ENCODE peak calls at places on chromosomes 13 and 19, in seven cellular contexts. One of them, this sample, is unnamed.

GRCh38 chr19:46404039-46404883 is 9.1 kb downstream of the CCDC8 start:
- DNase-seq in thoracic aorta: no peak
- DNase-seq in breast epithelium: peak; percentile 54
- DNase-seq in AG04450: no peak
- DNase-seq in cardiac muscle cell: peak; percentile 76
- DNase-seq in testis: peak; percentile 87
- DNase-seq in psoas muscle: peak; percentile 53
- DNase-seq in this sample: peak; percentile 59

GRCh38 chr19:10603084-10603872 is 16.2 kb upstream of the AP1M2 start:
- DNase-seq in thoracic aorta: no peak
- DNase-seq in breast epithelium: peak; percentile 58
- DNase-seq in AG04450: no peak
- DNase-seq in cardiac muscle cell: peak; percentile 29
- DNase-seq in testis: no peak
- DNase-seq in psoas muscle: peak; percentile 47
- DNase-seq in this sample: peak; percentile 55

GRCh38 chr13:98216135-98216565 is 39.1 kb upstream of the RNF113B start:
- DNase-seq in thoracic aorta: no peak
- DNase-seq in breast epithelium: no peak
- DNase-seq in AG04450: peak; percentile 68
- DNase-seq in cardiac muscle cell: peak; percentile 24
- DNase-seq in testis: peak; percentile 30
- DNase-seq in psoas muscle: peak; percentile 50
- DNase-seq in this sample: peak; percentile 32

GRCh38 chr13:50576156-50576555 is 267.3 kb downstream of the DLEU7 start:
- DNase-seq in thoracic aorta: no peak
- DNase-seq in breast epithelium: no peak
- DNase-seq in AG04450: no peak
- DNase-seq in cardiac muscle cell: no peak
- DNase-seq in testis: no peak
- DNase-seq in psoas muscle: no peak
- DNase-seq in this sample: no peak

GRCh38 chr19:12782174-12782423 is 6.7 kb upstream of the HOOK2 start:
- DNase-seq in thoracic aorta: no peak
- DNase-seq in breast epithelium: no peak
- DNase-seq in AG04450: no peak
- DNase-seq in cardiac muscle cell: no peak
- DNase-seq in testis: no peak
- DNase-seq in psoas muscle: no peak
- DNase-seq in this sample: peak; percentile 68

GRCh38 chr13:95155504-95155903 is 145.7 kb downstream of the ABCC4 start:
- DNase-seq in thoracic aorta: no peak
- DNase-seq in breast epithelium: no peak
- DNase-seq in AG04450: no peak
- DNase-seq in cardiac muscle cell: no peak
- DNase-seq in testis: no peak
- DNase-seq in psoas muscle: no peak
- DNase-seq in this sample: no peak

GRCh38 chr13:24097064-24097463 is 63.5 kb upstream of the SPATA13 start:
- DNase-seq in thoracic aorta: no peak
- DNase-seq in breast epithelium: no peak
- DNase-seq in AG04450: peak; percentile 16
- DNase-seq in cardiac muscle cell: peak; percentile 51
- DNase-seq in testis: no peak
- DNase-seq in psoas muscle: no peak
- DNase-seq in this sample: no peak

GRCh38 chr19:29605653-29606419 is at the start of gene POP4:
- DNase-seq in thoracic aorta: peak; percentile 95
- DNase-seq in breast epithelium: peak; percentile 95
- DNase-seq in AG04450: peak; percentile 78
- DNase-seq in cardiac muscle cell: peak; percentile 96
- DNase-seq in testis: peak; percentile 98
- DNase-seq in psoas muscle: peak; percentile 98
- DNase-seq in this sample: peak; percentile 97

GRCh38 chr13:99373436-99373835 is 66.2 kb upstream of the GPR183 start:
- DNase-seq in thoracic aorta: no peak
- DNase-seq in breast epithelium: no peak
- DNase-seq in AG04450: no peak
- DNase-seq in cardiac muscle cell: no peak
- DNase-seq in testis: no peak
- DNase-seq in psoas muscle: no peak
- DNase-seq in this sample: no peak

GRCh38 chr19:34482380-34483250 is 1.1 kb downstream of the WTIP start:
- DNase-seq in thoracic aorta: no peak
- DNase-seq in breast epithelium: no peak
- DNase-seq in AG04450: no peak
- DNase-seq in cardiac muscle cell: peak; percentile 54
- DNase-seq in testis: peak; percentile 61
- DNase-seq in psoas muscle: no peak
- DNase-seq in this sample: peak; percentile 68

GRCh38 chr19:5827891-5828660 is 11.4 kb downstream of the FUT6 start:
- DNase-seq in thoracic aorta: peak; percentile 36
- DNase-seq in breast epithelium: peak; percentile 81
- DNase-seq in AG04450: peak; percentile 73
- DNase-seq in cardiac muscle cell: peak; percentile 96
- DNase-seq in testis: peak; percentile 95
- DNase-seq in psoas muscle: peak; percentile 79
- DNase-seq in this sample: peak; percentile 70

GRCh38 chr13:111005364-111005763 is 90.5 kb upstream of the ANKRD10 start:
- DNase-seq in thoracic aorta: no peak
- DNase-seq in breast epithelium: no peak
- DNase-seq in AG04450: no peak
- DNase-seq in cardiac muscle cell: no peak
- DNase-seq in testis: no peak
- DNase-seq in psoas muscle: no peak
- DNase-seq in this sample: no peak

GRCh38 chr19:3782903-3783302 is 3.3 kb downstream of the MATK start:
- DNase-seq in thoracic aorta: no peak
- DNase-seq in breast epithelium: no peak
- DNase-seq in AG04450: no peak
- DNase-seq in cardiac muscle cell: no peak
- DNase-seq in testis: no peak
- DNase-seq in psoas muscle: no peak
- DNase-seq in this sample: no peak

GRCh38 chr13:105202384-105202783 is 1333.1 kb downstream of the EFNB2 start:
- DNase-seq in thoracic aorta: no peak
- DNase-seq in breast epithelium: no peak
- DNase-seq in AG04450: no peak
- DNase-seq in cardiac muscle cell: peak; percentile 65
- DNase-seq in testis: no peak
- DNase-seq in psoas muscle: no peak
- DNase-seq in this sample: no peak

GRCh38 chr13:77507931-77508776 is 27.4 kb upstream of the SCEL start:
- DNase-seq in thoracic aorta: no peak
- DNase-seq in breast epithelium: no peak
- DNase-seq in AG04450: no peak
- DNase-seq in cardiac muscle cell: peak; percentile 35
- DNase-seq in testis: no peak
- DNase-seq in psoas muscle: no peak
- DNase-seq in this sample: no peak

GRCh38 chr13:109249780-109250528 is 536.4 kb downstream of the IRS2 start:
- DNase-seq in thoracic aorta: no peak
- DNase-seq in breast epithelium: no peak
- DNase-seq in AG04450: no peak
- DNase-seq in cardiac muscle cell: no peak
- DNase-seq in testis: no peak
- DNase-seq in psoas muscle: no peak
- DNase-seq in this sample: no peak

GRCh38 chr19:31421856-31422255 is 72.6 kb upstream of the TSHZ3 start:
- DNase-seq in thoracic aorta: no peak
- DNase-seq in breast epithelium: no peak
- DNase-seq in AG04450: no peak
- DNase-seq in cardiac muscle cell: no peak
- DNase-seq in testis: no peak
- DNase-seq in psoas muscle: no peak
- DNase-seq in this sample: no peak

GRCh38 chr13:71290963-71291937 is 575.8 kb downstream of the DACH1 start:
- DNase-seq in thoracic aorta: no peak
- DNase-seq in breast epithelium: no peak
- DNase-seq in AG04450: no peak
- DNase-seq in cardiac muscle cell: peak; percentile 8
- DNase-seq in testis: peak; percentile 20
- DNase-seq in psoas muscle: no peak
- DNase-seq in this sample: no peak

GRCh38 chr13:23618341-23618740 is 48.1 kb downstream of the TNFRSF19 start:
- DNase-seq in thoracic aorta: no peak
- DNase-seq in breast epithelium: no peak
- DNase-seq in AG04450: peak; percentile 85
- DNase-seq in cardiac muscle cell: peak; percentile 97
- DNase-seq in testis: no peak
- DNase-seq in psoas muscle: no peak
- DNase-seq in this sample: no peak

GRCh38 chr13:99740261-99740979 is 231.1 kb downstream of the ZIC5 start:
- DNase-seq in thoracic aorta: no peak
- DNase-seq in breast epithelium: no peak
- DNase-seq in AG04450: no peak
- DNase-seq in cardiac muscle cell: no peak
- DNase-seq in testis: no peak
- DNase-seq in psoas muscle: no peak
- DNase-seq in this sample: no peak

GRCh38 chr19:10191347-10191746 is 3.4 kb downstream of the DNMT1 start:
- DNase-seq in thoracic aorta: no peak
- DNase-seq in breast epithelium: peak; percentile 35
- DNase-seq in AG04450: peak; percentile 79
- DNase-seq in cardiac muscle cell: peak; percentile 75
- DNase-seq in testis: no peak
- DNase-seq in psoas muscle: no peak
- DNase-seq in this sample: peak; percentile 72

GRCh38 chr13:98484289-98485219 is 92.4 kb downstream of the STK24 start:
- DNase-seq in thoracic aorta: peak; percentile 85
- DNase-seq in breast epithelium: peak; percentile 89
- DNase-seq in AG04450: no peak
- DNase-seq in cardiac muscle cell: peak; percentile 87
- DNase-seq in testis: peak; percentile 53
- DNase-seq in psoas muscle: peak; percentile 82
- DNase-seq in this sample: peak; percentile 95

GRCh38 chr13:41145136-41145908 is 12.7 kb upstream of the KBTBD6 start:
- DNase-seq in thoracic aorta: no peak
- DNase-seq in breast epithelium: no peak
- DNase-seq in AG04450: peak; percentile 33
- DNase-seq in cardiac muscle cell: peak; percentile 27
- DNase-seq in testis: no peak
- DNase-seq in psoas muscle: no peak
- DNase-seq in this sample: no peak

GRCh38 chr19:49427855-49428546 is 2.8 kb downstream of the GFY start:
- DNase-seq in thoracic aorta: no peak
- DNase-seq in breast epithelium: no peak
- DNase-seq in AG04450: no peak
- DNase-seq in cardiac muscle cell: no peak
- DNase-seq in testis: no peak
- DNase-seq in psoas muscle: no peak
- DNase-seq in this sample: no peak

GRCh38 chr13:110338441-110339101 is 31.5 kb downstream of the COL4A2 start:
- DNase-seq in thoracic aorta: no peak
- DNase-seq in breast epithelium: peak; percentile 71
- DNase-seq in AG04450: no peak
- DNase-seq in cardiac muscle cell: peak; percentile 91
- DNase-seq in testis: peak; percentile 79
- DNase-seq in psoas muscle: no peak
- DNase-seq in this sample: peak; percentile 78

GRCh38 chr19:42003506-42004294 is 9.7 kb upstream of the ATP1A3 start:
- DNase-seq in thoracic aorta: no peak
- DNase-seq in breast epithelium: no peak
- DNase-seq in AG04450: no peak
- DNase-seq in cardiac muscle cell: no peak
- DNase-seq in testis: no peak
- DNase-seq in psoas muscle: no peak
- DNase-seq in this sample: no peak

GRCh38 chr19:52094526-52094925 is 1.0 kb downstream of the ZNF841 start:
- DNase-seq in thoracic aorta: no peak
- DNase-seq in breast epithelium: no peak
- DNase-seq in AG04450: no peak
- DNase-seq in cardiac muscle cell: no peak
- DNase-seq in testis: no peak
- DNase-seq in psoas muscle: no peak
- DNase-seq in this sample: no peak

DNA sequence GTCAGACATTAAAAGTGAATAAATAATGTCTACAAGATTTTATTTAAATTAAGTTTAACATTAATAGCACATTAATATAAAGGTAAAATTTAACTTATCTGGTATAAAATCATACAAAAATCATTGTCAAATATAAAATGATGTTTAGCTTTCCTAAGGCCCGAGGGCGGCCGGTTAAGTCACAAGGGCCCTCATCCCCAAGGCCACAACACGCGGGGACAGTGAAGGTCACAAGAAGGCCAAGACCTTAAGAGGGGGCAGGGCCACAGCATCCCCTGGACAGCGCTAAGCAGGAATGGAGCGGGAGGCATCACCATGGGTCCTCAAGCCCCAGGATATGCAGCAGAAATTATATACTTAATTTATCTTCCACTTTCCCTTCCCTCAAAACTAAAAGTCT is 62.7 kb upstream of the ZNF85 start:
- DNase-seq in thoracic aorta: no peak
- DNase-seq in breast epithelium: no peak
- DNase-seq in AG04450: no peak
- DNase-seq in cardiac muscle cell: no peak
- DNase-seq in testis: no peak
- DNase-seq in psoas muscle: no peak
- DNase-seq in this sample: no peak
- H3K9me3 ChIP-seq in thoracic aorta: peaks cover 7% of the 10 kb centered on the region
- H3K9me3 ChIP-seq in breast epithelium: peaks cover 28% of the 10 kb centered on the region
- H3K9me3 ChIP-seq in AG04450: peaks cover 28% of the 10 kb centered on the region
- H3K9me3 ChIP-seq in cardiac muscle cell: no peaks in the 10 kb centered on the region
- H3K9me3 ChIP-seq in testis: no peaks in the 10 kb centered on the region
- H3K9me3 ChIP-seq in psoas muscle: no peaks in the 10 kb centered on the region
- H3K9me3 ChIP-seq in this sample: no peaks in the 10 kb centered on the region

GRCh38 chr19:15717781-15718180 is 10.0 kb upstream of the OR10H2 start:
- DNase-seq in thoracic aorta: no peak
- DNase-seq in breast epithelium: no peak
- DNase-seq in AG04450: no peak
- DNase-seq in cardiac muscle cell: no peak
- DNase-seq in testis: no peak
- DNase-seq in psoas muscle: no peak
- DNase-seq in this sample: no peak
- H3K9me3 ChIP-seq in thoracic aorta: no peaks in the 10 kb centered on the region
- H3K9me3 ChIP-seq in breast epithelium: no peaks in the 10 kb centered on the region
- H3K9me3 ChIP-seq in AG04450: peaks cover 13% of the 10 kb centered on the region
- H3K9me3 ChIP-seq in cardiac muscle cell: no peaks in the 10 kb centered on the region
- H3K9me3 ChIP-seq in testis: no peaks in the 10 kb centered on the region
- H3K9me3 ChIP-seq in psoas muscle: no peaks in the 10 kb centered on the region
- H3K9me3 ChIP-seq in this sample: no peaks in the 10 kb centered on the region

GRCh38 chr19:39983695-39984302 is 12.8 kb downstream of the PSMC4 start:
- DNase-seq in thoracic aorta: no peak
- DNase-seq in breast epithelium: no peak
- DNase-seq in AG04450: no peak
- DNase-seq in cardiac muscle cell: no peak
- DNase-seq in testis: no peak
- DNase-seq in psoas muscle: no peak
- DNase-seq in this sample: no peak
- H3K9me3 ChIP-seq in thoracic aorta: peaks cover 20% of the 10 kb centered on the region
- H3K9me3 ChIP-seq in breast epithelium: peaks cover 30% of the 10 kb centered on the region
- H3K9me3 ChIP-seq in AG04450: peaks cover 9% of the 10 kb centered on the region
- H3K9me3 ChIP-seq in cardiac muscle cell: no peaks in the 10 kb centered on the region
- H3K9me3 ChIP-seq in testis: no peaks in the 10 kb centered on the region
- H3K9me3 ChIP-seq in psoas muscle: peaks cover 24% of the 10 kb centered on the region
- H3K9me3 ChIP-seq in this sample: no peaks in the 10 kb centered on the region

DNA sequence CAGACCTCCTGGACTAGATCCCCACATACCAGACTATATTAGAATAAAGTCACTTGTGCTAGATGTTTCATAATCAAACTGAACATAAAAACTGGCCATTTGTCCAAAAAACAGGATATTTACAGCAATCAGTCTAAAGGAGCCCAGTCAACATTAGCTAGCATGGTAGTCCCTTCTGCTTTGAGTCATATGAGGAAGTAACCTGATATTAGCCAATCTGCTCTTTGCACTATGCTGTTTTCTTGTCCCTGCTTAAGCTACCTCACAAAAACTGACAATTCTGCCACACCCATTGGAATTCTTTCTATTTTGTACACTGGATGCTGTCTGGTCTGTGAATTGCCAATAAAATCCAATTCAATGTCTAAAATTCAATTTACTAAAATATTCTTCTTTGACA is 1824.2 kb downstream of the OLFM4 start:
- DNase-seq in thoracic aorta: no peak
- DNase-seq in breast epithelium: no peak
- DNase-seq in AG04450: no peak
- DNase-seq in cardiac muscle cell: no peak
- DNase-seq in testis: no peak
- DNase-seq in psoas muscle: no peak
- DNase-seq in this sample: no peak
- H3K9me3 ChIP-seq in thoracic aorta: no peaks in the 10 kb centered on the region
- H3K9me3 ChIP-seq in breast epithelium: no peaks in the 10 kb centered on the region
- H3K9me3 ChIP-seq in AG04450: no peaks in the 10 kb centered on the region
- H3K9me3 ChIP-seq in cardiac muscle cell: no peaks in the 10 kb centered on the region
- H3K9me3 ChIP-seq in testis: no peaks in the 10 kb centered on the region
- H3K9me3 ChIP-seq in psoas muscle: no peaks in the 10 kb centered on the region
- H3K9me3 ChIP-seq in this sample: no peaks in the 10 kb centered on the region

This sample was measured in tibial artery.